ENCODE peak calls at places on chromosome 5, in nine cellular contexts. A is posterior cingulate gyrus; B is NCI-H748 treated with DMSO at 0.1 percent for 48 hours; F is stomach; R is CD4-positive, CD25-positive, alpha-beta regulatory T cell; S is T1000; E is A172; W is NCI-H187 treated with DMSO at 0.1 percent for 48 hours; V is HuH-7.5. X is an unnamed sample.

GRCh38 chr5:94039101-94039500 is 297.7 kb upstream of the POU5F2 start:
- DNase-seq in R (no peak), S (no peak), W (no peak), F (no peak), B (no peak), A (no peak), V (no peak), E (no peak), X (no peak)

GRCh38 chr5:50445281-50445949 is 4.3 kb upstream of the EMB start:
- DNase-seq in V (no peak), A (no peak), F (no peak), B (no peak), S (no peak), R (peak; percentile 60), E (no peak), W (no peak), X (no peak)

GRCh38 chr5:308672-309271 is 12.7 kb upstream of the AHRR start:
- DNase-seq in A (no peak), S (no peak), V (no peak), R (no peak), W (no peak), B (no peak), F (peak; percentile 48), E (no peak), X (no peak)

GRCh38 chr5:172420215-172420934 is 34.0 kb downstream of the SH3PXD2B start:
- DNase-seq in R (peak; percentile 2), B (no peak), F (peak; percentile 64), V (peak; percentile 96), S (peak; percentile 16), A (peak; percentile 60), W (no peak), E (peak; percentile 69), X (peak; percentile 56)

GRCh38 chr5:19616821-19617220 is 371.2 kb downstream of the CDH18 start:
- DNase-seq in B (no peak), V (no peak), F (no peak), S (no peak), W (no peak), E (no peak), A (no peak), R (no peak), X (no peak)

GRCh38 chr5:115685966-115686691 is 60.3 kb upstream of the TMED7 start:
- DNase-seq in B (no peak), V (no peak), R (no peak), W (no peak), S (no peak), F (no peak), E (no peak), A (no peak), X (no peak)

GRCh38 chr5:74538206-74538661 is 102.3 kb downstream of the ENC1 start:
- DNase-seq in E (no peak), A (no peak), V (peak; percentile 44), R (no peak), B (no peak), F (no peak), S (no peak), W (no peak), X (peak; percentile 28)

GRCh38 chr5:69213513-69214215 is 21.0 kb upstream of the CDK7 start:
- DNase-seq in W (no peak), B (no peak), E (peak; percentile 67), F (no peak), S (no peak), V (no peak), A (no peak), R (no peak), X (peak; percentile 27)

GRCh38 chr5:67164856-67165523 is 31.6 kb downstream of the CD180 start:
- DNase-seq in S (no peak), R (no peak), B (no peak), F (no peak), E (no peak), A (no peak), W (no peak), V (no peak), X (no peak)

GRCh38 chr5:36944607-36945225 is 68.1 kb downstream of the NIPBL start:
- DNase-seq in V (no peak), A (no peak), B (peak; percentile 77), E (no peak), W (no peak), F (no peak), R (peak; percentile 52), S (no peak), X (no peak)

X was measured in hepatic stellate cell.